ENCODE peak calls at places on chromosome 19, in seven cellular contexts. Z is A549, F is tibial artery, X is BJ, N is bronchial epithelial cell, Y is body of pancreas, V is GM06990. P is an unnamed sample.

GRCh38 chr19:35256566-35256965 is 7.8 kb downstream of the LSR start:
- DNase-seq in F (no peak), V (no peak), Z (no peak), X (no peak), Y (no peak), N (no peak), P (no peak)

GRCh38 chr19:35942235-35942634 is 6.1 kb downstream of the LRFN3 start:
- DNase-seq in V (no peak), Y (no peak), N (no peak), X (no peak), F (no peak), Z (no peak), P (no peak)

GRCh38 chr19:4052114-4052992 is 14.3 kb downstream of the ZBTB7A start:
- DNase-seq in V (no peak), N (peak; percentile 57), F (peak; percentile 69), Y (peak; percentile 68), X (no peak), Z (no peak), P (no peak)

GRCh38 chr19:43913383-43913782 is 21.7 kb downstream of the ZNF45 start:
- DNase-seq in X (no peak), Y (no peak), V (no peak), N (no peak), Z (no peak), F (no peak), P (peak; percentile 17)

GRCh38 chr19:29497686-29498436 is 27.9 kb upstream of the VSTM2B start:
- DNase-seq in Y (no peak), N (no peak), V (no peak), F (peak; percentile 43), Z (no peak), X (no peak), P (no peak)

GRCh38 chr19:15231256-15231655 is 992 bp downstream of the EPHX3 start:
- DNase-seq in N (peak; percentile 71), Z (no peak), F (no peak), X (no peak), V (no peak), Y (no peak), P (no peak)

GRCh38 chr19:41214161-41214560 is 4.9 kb upstream of the AXL start:
- DNase-seq in X (no peak), V (no peak), Y (no peak), N (no peak), F (no peak), Z (no peak), P (no peak)

GRCh38 chr19:4416268-4416667 is 13.8 kb downstream of the CHAF1A start:
- DNase-seq in Z (no peak), F (no peak), Y (no peak), N (no peak), V (no peak), X (no peak), P (no peak)

GRCh38 chr19:35813043-35813890 is 622 bp upstream of the PRODH2 start:
- DNase-seq in F (no peak), N (no peak), Z (no peak), Y (no peak), X (no peak), V (no peak), P (no peak)

GRCh38 chr19:12112238-12112637 is 27.9 kb downstream of the ZNF20 start:
- DNase-seq in Y (no peak), N (no peak), Z (no peak), X (no peak), V (no peak), F (no peak), P (no peak)

GRCh38 chr19:3658823-3659745 is 32.5 kb upstream of the CACTIN start:
- DNase-seq in F (no peak), N (no peak), Y (no peak), Z (no peak), V (no peak), X (no peak), P (no peak)

GRCh38 chr19:30219682-30220081 is 152.5 kb upstream of the ZNF536 start:
- DNase-seq in N (no peak), Z (no peak), V (no peak), X (no peak), F (peak; percentile 7), Y (no peak), P (no peak)

GRCh38 chr19:54739587-54740497 is 1.5 kb downstream of the KIR2DL3 start:
- DNase-seq in X (no peak), Y (no peak), V (no peak), N (no peak), F (no peak), Z (no peak), P (no peak)

GRCh38 chr19:3194063-3194702 is 8.5 kb downstream of the NCLN start:
- DNase-seq in F (no peak), Y (no peak), Z (no peak), V (no peak), N (no peak), X (no peak), P (no peak)

GRCh38 chr19:37218592-37218935 is 550 bp downstream of the ZNF383 start:
- DNase-seq in Z (no peak), V (no peak), Y (no peak), X (no peak), N (no peak), F (no peak), P (peak; percentile 58)

GRCh38 chr19:35253316-35254286 is 4.8 kb downstream of the LSR start:
- DNase-seq in Z (no peak), X (no peak), V (no peak), N (no peak), F (no peak), Y (no peak), P (no peak)

GRCh38 chr19:18541258-18541991 is 1.9 kb downstream of the FKBP8 start:
- DNase-seq in F (no peak), N (peak; percentile 12), Z (no peak), Y (no peak), V (no peak), X (no peak), P (no peak)

GRCh38 chr19:10747271-10747670 is 29.4 kb downstream of the DNM2 start:
- DNase-seq in N (no peak), F (no peak), X (no peak), V (no peak), Z (peak; percentile 31), Y (no peak), P (no peak)

GRCh38 chr19:50197348-50197747 is 6.1 kb upstream of the MYH14 start:
- DNase-seq in V (no peak), N (no peak), X (no peak), Z (no peak), F (no peak), Y (no peak), P (no peak)

DNA sequence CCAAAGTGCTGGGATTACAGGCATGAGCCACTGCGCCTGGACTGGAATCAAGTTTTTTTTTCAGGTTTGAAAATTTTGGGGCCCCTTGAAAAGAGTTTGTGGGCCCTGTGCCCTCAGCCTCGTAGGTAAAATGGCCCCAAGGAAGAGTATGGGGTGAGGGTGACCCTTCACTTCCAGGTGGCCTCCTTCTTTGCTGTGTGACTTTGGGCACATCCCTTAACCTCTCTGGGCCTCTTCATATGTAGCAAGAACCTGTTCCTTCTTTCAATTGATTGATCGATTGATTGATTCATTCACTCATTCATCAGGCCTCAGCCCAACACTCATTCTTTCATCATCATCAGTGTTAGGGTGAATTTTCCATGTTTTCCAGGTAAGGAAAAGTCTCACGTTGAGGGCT is 3.4 kb upstream of the TMEM221 start:
- DNase-seq in Y (no peak), F (no peak), V (no peak), X (no peak), N (no peak), Z (no peak), P (no peak)
- H3K4me3 ChIP-seq in Y (no peak overlapping the region), F (no peak overlapping the region), V (no peak overlapping the region), X (no peak overlapping the region), N (no peak overlapping the region), Z (no peak overlapping the region), P (no peak overlapping the region)

DNA sequence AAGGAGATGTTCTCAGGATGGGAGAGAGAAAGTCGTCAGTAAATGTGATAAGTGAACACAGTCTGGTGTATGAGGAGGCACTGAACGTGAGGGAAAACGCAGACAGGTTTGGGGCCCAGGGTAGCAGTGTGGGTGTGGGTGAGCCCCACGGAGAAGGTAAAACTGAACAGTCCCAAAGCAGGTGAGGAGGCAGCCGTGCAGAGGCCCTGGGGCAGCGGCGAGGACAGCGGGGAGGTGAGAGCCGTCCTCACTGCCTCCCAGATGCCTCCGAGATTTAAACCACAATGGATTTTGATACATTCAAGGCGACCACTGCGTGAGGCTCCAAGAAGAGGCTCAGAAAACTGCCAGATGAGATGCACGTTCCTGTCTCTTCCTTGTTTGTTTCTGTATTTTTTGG is 14.5 kb upstream of the SHC2 start:
- DNase-seq in Y (no peak), F (no peak), N (no peak), Z (no peak), V (no peak), X (no peak), P (no peak)
- TF ChIP-seq CTCF in Y (no peak), F (no peak), N (no peak), Z (no peak), V (no peak), X (no peak), P (no peak)

DNA sequence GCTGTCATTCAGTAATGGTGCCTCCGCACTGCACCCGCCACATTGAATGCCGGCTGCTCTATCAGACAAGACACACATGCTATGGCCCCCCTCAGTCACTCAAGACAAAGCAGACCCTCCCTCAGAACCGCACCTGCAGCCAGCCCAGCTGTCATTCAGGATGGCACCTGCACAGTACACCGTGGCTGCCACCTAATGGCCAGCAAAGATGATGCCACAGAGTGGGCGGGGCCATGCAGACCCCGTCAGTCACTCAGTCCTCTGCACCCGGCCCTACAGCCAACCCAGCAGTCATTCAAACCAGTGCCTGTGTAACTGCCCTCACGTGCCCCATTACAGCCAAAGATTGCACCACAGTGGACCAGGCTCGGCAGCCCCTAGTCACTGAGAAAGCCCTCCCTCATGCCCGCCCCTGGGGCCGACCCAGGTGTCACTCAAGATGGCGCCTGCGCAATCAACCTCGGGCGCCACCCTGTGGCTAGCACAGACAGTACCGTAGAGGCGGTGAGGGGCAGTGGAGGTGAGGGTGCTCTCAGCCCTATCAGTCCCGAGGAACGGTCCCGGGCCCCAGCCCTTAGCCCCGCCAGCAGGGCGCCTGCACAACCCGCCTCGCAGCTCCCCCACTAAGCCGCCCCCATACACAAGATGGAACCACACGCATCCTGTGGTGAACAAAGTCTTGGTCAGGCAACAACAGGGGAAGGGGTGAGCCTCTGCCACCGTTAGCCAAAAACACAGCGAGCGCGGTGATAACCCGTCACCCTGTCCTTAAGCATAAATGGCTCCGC is 2.4 kb downstream of the PEG3 start:
- DNase-seq in F (peak; percentile 89), X (no peak), Z (no peak), Y (peak; percentile 80), N (no peak), V (no peak), P (peak; percentile 24)
- H3K4me3 ChIP-seq in F (peak overlapping the region; percentile 60), X (no peak overlapping the region), Z (no peak overlapping the region), Y (no peak overlapping the region), N (peak overlapping the region; percentile 14), V (no peak overlapping the region), P (peak overlapping the region; percentile 37)

GRCh38 chr19:46081928-46082727 is 41.3 kb upstream of the IGFL4 start:
- DNase-seq in X (no peak), N (peak; percentile 55), Y (peak; percentile 43), Z (peak; percentile 70), F (no peak), V (no peak), P (peak; percentile 76)

GRCh38 chr19:46076031-46076880 is 35.5 kb upstream of the IGFL4 start:
- DNase-seq in Z (no peak), F (no peak), Y (no peak), V (no peak), N (no peak), X (no peak), P (no peak)

GRCh38 chr19:46080561-46080960 is 39.8 kb upstream of the IGFL4 start:
- DNase-seq in Y (no peak), N (no peak), V (no peak), F (no peak), Z (no peak), X (peak; percentile 37), P (peak; percentile 99)

GRCh38 chr19:46076951-46077814 is 36.4 kb upstream of the IGFL4 start:
- DNase-seq in V (peak; percentile 39), X (no peak), Y (peak; percentile 47), N (peak; percentile 62), F (no peak), Z (peak; percentile 95), P (peak; percentile 92)

GRCh38 chr19:46077815-46078167 is 37.0 kb upstream of the IGFL4 start:
- DNase-seq in Z (no peak), Y (no peak), F (no peak), V (no peak), X (no peak), N (no peak), P (no peak)
- TF ChIP-seq CTCF in Z (no peak), Y (peak; percentile 2), F (no peak), V (no peak), X (no peak), N (no peak), P (no peak)